ENCODE peak calls at places on chromosomes 7 and 10, in ten cellular contexts. One of them, this sample, is unnamed.

GRCh38 chr7:115840702-115841101 is 189.9 kb downstream of the TFEC start:
- DNase-seq in SK-N-SH: no peak
- DNase-seq in ovary: no peak
- DNase-seq in AG09309: no peak
- DNase-seq in GM13977: no peak
- DNase-seq in stomach: no peak
- DNase-seq in neural crest cell: no peak
- DNase-seq in type B pancreatic cell: no peak
- DNase-seq in choroid plexus epithelial cell: peak; percentile 13
- DNase-seq in progenitor cell of endocrine pancreas: no peak
- DNase-seq in this sample: no peak

GRCh38 chr7:138431517-138431916 is 28.5 kb upstream of the TRIM24 start:
- DNase-seq in GM13977: no peak
- DNase-seq in AG09309: no peak
- DNase-seq in progenitor cell of endocrine pancreas: no peak
- DNase-seq in neural crest cell: no peak
- DNase-seq in SK-N-SH: no peak
- DNase-seq in type B pancreatic cell: no peak
- DNase-seq in stomach: no peak
- DNase-seq in choroid plexus epithelial cell: no peak
- DNase-seq in ovary: no peak
- DNase-seq in this sample: no peak

GRCh38 chr10:10209152-10209551 is 808.5 kb upstream of the CELF2 start:
- DNase-seq in stomach: no peak
- DNase-seq in ovary: peak; percentile 40
- DNase-seq in progenitor cell of endocrine pancreas: no peak
- DNase-seq in SK-N-SH: no peak
- DNase-seq in GM13977: peak; percentile 7
- DNase-seq in type B pancreatic cell: no peak
- DNase-seq in AG09309: no peak
- DNase-seq in choroid plexus epithelial cell: peak; percentile 56
- DNase-seq in neural crest cell: no peak
- DNase-seq in this sample: no peak

GRCh38 chr7:33854951-33855350 is 50.4 kb upstream of the BMPER start:
- DNase-seq in choroid plexus epithelial cell: peak; percentile 69
- DNase-seq in ovary: no peak
- DNase-seq in type B pancreatic cell: no peak
- DNase-seq in progenitor cell of endocrine pancreas: no peak
- DNase-seq in AG09309: no peak
- DNase-seq in neural crest cell: no peak
- DNase-seq in GM13977: no peak
- DNase-seq in stomach: no peak
- DNase-seq in SK-N-SH: no peak
- DNase-seq in this sample: no peak

GRCh38 chr7:150631866-150632864 is at the start of gene GIMAP6:
- DNase-seq in SK-N-SH: no peak
- DNase-seq in neural crest cell: no peak
- DNase-seq in type B pancreatic cell: no peak
- DNase-seq in choroid plexus epithelial cell: no peak
- DNase-seq in AG09309: no peak
- DNase-seq in stomach: no peak
- DNase-seq in GM13977: peak; percentile 38
- DNase-seq in progenitor cell of endocrine pancreas: no peak
- DNase-seq in ovary: no peak
- DNase-seq in this sample: no peak

GRCh38 chr7:191105-192034 is 1.0 kb upstream of the FAM20C start:
- DNase-seq in GM13977: no peak
- DNase-seq in AG09309: peak; percentile 68
- DNase-seq in type B pancreatic cell: no peak
- DNase-seq in neural crest cell: no peak
- DNase-seq in ovary: no peak
- DNase-seq in stomach: no peak
- DNase-seq in choroid plexus epithelial cell: peak; percentile 95
- DNase-seq in progenitor cell of endocrine pancreas: no peak
- DNase-seq in SK-N-SH: peak; percentile 69
- DNase-seq in this sample: no peak

GRCh38 chr10:99396471-99396870 is 34.0 kb downstream of the GOT1 start:
- DNase-seq in progenitor cell of endocrine pancreas: no peak
- DNase-seq in ovary: no peak
- DNase-seq in type B pancreatic cell: no peak
- DNase-seq in neural crest cell: no peak
- DNase-seq in AG09309: no peak
- DNase-seq in GM13977: no peak
- DNase-seq in choroid plexus epithelial cell: peak; percentile 75
- DNase-seq in stomach: no peak
- DNase-seq in SK-N-SH: no peak
- DNase-seq in this sample: no peak

GRCh38 chr10:105023706-105024105 is 382.6 kb downstream of the SORCS3 start:
- DNase-seq in neural crest cell: no peak
- DNase-seq in progenitor cell of endocrine pancreas: no peak
- DNase-seq in SK-N-SH: no peak
- DNase-seq in stomach: no peak
- DNase-seq in ovary: no peak
- DNase-seq in type B pancreatic cell: no peak
- DNase-seq in AG09309: no peak
- DNase-seq in GM13977: no peak
- DNase-seq in choroid plexus epithelial cell: no peak
- DNase-seq in this sample: no peak

GRCh38 chr7:55237156-55237721 is 127.9 kb upstream of the LANCL2 start:
- DNase-seq in choroid plexus epithelial cell: no peak
- DNase-seq in neural crest cell: no peak
- DNase-seq in progenitor cell of endocrine pancreas: no peak
- DNase-seq in ovary: no peak
- DNase-seq in GM13977: no peak
- DNase-seq in type B pancreatic cell: no peak
- DNase-seq in AG09309: no peak
- DNase-seq in SK-N-SH: no peak
- DNase-seq in stomach: no peak
- DNase-seq in this sample: no peak

GRCh38 chr10:101139421-101139911 is 8.4 kb downstream of the TLX1 start:
- DNase-seq in GM13977: peak; percentile 22
- DNase-seq in stomach: no peak
- DNase-seq in choroid plexus epithelial cell: no peak
- DNase-seq in progenitor cell of endocrine pancreas: no peak
- DNase-seq in ovary: no peak
- DNase-seq in neural crest cell: no peak
- DNase-seq in type B pancreatic cell: no peak
- DNase-seq in SK-N-SH: peak; percentile 70
- DNase-seq in AG09309: no peak
- DNase-seq in this sample: peak; percentile 59

GRCh38 chr10:134743-135600 is at the start of gene ZMYND11:
- DNase-seq in choroid plexus epithelial cell: peak; percentile 64
- DNase-seq in AG09309: no peak
- DNase-seq in stomach: peak; percentile 67
- DNase-seq in progenitor cell of endocrine pancreas: peak; percentile 53
- DNase-seq in SK-N-SH: peak; percentile 93
- DNase-seq in ovary: peak; percentile 67
- DNase-seq in type B pancreatic cell: peak; percentile 80
- DNase-seq in GM13977: peak; percentile 91
- DNase-seq in neural crest cell: peak; percentile 50
- DNase-seq in this sample: peak; percentile 64

GRCh38 chr10:123530166-123530870 is 135.8 kb upstream of the GPR26 start:
- DNase-seq in SK-N-SH: no peak
- DNase-seq in ovary: no peak
- DNase-seq in neural crest cell: no peak
- DNase-seq in choroid plexus epithelial cell: no peak
- DNase-seq in stomach: no peak
- DNase-seq in AG09309: no peak
- DNase-seq in progenitor cell of endocrine pancreas: no peak
- DNase-seq in type B pancreatic cell: peak; percentile 37
- DNase-seq in GM13977: no peak
- DNase-seq in this sample: no peak

GRCh38 chr7:99011341-99011705 is 132.6 kb downstream of the SMURF1 start:
- DNase-seq in progenitor cell of endocrine pancreas: no peak
- DNase-seq in SK-N-SH: no peak
- DNase-seq in neural crest cell: no peak
- DNase-seq in AG09309: no peak
- DNase-seq in stomach: no peak
- DNase-seq in ovary: no peak
- DNase-seq in choroid plexus epithelial cell: no peak
- DNase-seq in type B pancreatic cell: peak; percentile 62
- DNase-seq in GM13977: no peak
- DNase-seq in this sample: no peak

GRCh38 chr7:118029881-118030422 is 154.0 kb upstream of the LSM8 start:
- DNase-seq in stomach: no peak
- DNase-seq in type B pancreatic cell: no peak
- DNase-seq in progenitor cell of endocrine pancreas: no peak
- DNase-seq in GM13977: no peak
- DNase-seq in SK-N-SH: no peak
- DNase-seq in neural crest cell: no peak
- DNase-seq in AG09309: no peak
- DNase-seq in ovary: no peak
- DNase-seq in choroid plexus epithelial cell: no peak
- DNase-seq in this sample: no peak

GRCh38 chr7:74061840-74062539 is 21.6 kb upstream of the LIMK1 start:
- DNase-seq in ovary: peak; percentile 91
- DNase-seq in SK-N-SH: peak; percentile 79
- DNase-seq in progenitor cell of endocrine pancreas: no peak
- DNase-seq in AG09309: peak; percentile 85
- DNase-seq in neural crest cell: no peak
- DNase-seq in type B pancreatic cell: no peak
- DNase-seq in stomach: peak; percentile 92
- DNase-seq in GM13977: peak; percentile 75
- DNase-seq in choroid plexus epithelial cell: peak; percentile 96
- DNase-seq in this sample: no peak

GRCh38 chr10:110765513-110766375 is 106.0 kb upstream of the PDCD4 start:
- DNase-seq in type B pancreatic cell: no peak
- DNase-seq in ovary: no peak
- DNase-seq in choroid plexus epithelial cell: peak; percentile 68
- DNase-seq in SK-N-SH: no peak
- DNase-seq in stomach: no peak
- DNase-seq in AG09309: no peak
- DNase-seq in GM13977: no peak
- DNase-seq in progenitor cell of endocrine pancreas: no peak
- DNase-seq in neural crest cell: no peak
- DNase-seq in this sample: no peak

GRCh38 chr7:103573479-103574058 is 127.6 kb upstream of the SLC26A5 start:
- DNase-seq in type B pancreatic cell: no peak
- DNase-seq in choroid plexus epithelial cell: peak; percentile 68
- DNase-seq in neural crest cell: no peak
- DNase-seq in progenitor cell of endocrine pancreas: no peak
- DNase-seq in SK-N-SH: peak; percentile 27
- DNase-seq in ovary: no peak
- DNase-seq in GM13977: peak; percentile 17
- DNase-seq in stomach: no peak
- DNase-seq in AG09309: peak; percentile 5
- DNase-seq in this sample: no peak
- TF ChIP-seq CTCF in type B pancreatic cell: peak; percentile 89
- TF ChIP-seq CTCF in choroid plexus epithelial cell: peak; percentile 47
- TF ChIP-seq CTCF in neural crest cell: peak; percentile 85
- TF ChIP-seq CTCF in progenitor cell of endocrine pancreas: peak; percentile 76
- TF ChIP-seq CTCF in SK-N-SH: peak; percentile 95
- TF ChIP-seq CTCF in ovary: no peak
- TF ChIP-seq CTCF in GM13977: peak; percentile 44
- TF ChIP-seq CTCF in stomach: no peak
- TF ChIP-seq CTCF in AG09309: peak; percentile 26
- TF ChIP-seq CTCF in this sample: peak; percentile 90

DNA sequence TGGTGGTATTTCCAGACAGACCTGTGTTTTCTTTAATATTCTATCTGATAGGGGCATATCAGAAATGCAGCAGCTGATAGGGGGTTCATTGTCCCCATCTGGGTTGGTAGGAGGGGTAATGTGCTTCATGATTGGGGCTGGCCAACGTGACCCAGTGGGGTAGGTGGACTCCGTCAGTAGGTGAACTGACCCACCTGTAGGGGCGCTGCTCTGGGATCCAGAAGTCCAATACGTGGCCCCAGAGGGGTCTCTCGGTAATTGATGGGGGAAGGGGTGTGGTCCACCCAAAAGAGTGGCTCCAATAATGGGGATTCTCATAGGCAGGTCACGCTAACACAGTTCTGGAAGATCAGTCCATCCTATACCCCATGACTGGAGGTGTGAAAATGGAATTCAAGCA is 112.0 kb downstream of the PRLHR start:
- DNase-seq in SK-N-SH: no peak
- DNase-seq in GM13977: no peak
- DNase-seq in type B pancreatic cell: no peak
- DNase-seq in AG09309: no peak
- DNase-seq in choroid plexus epithelial cell: no peak
- DNase-seq in neural crest cell: no peak
- DNase-seq in stomach: no peak
- DNase-seq in progenitor cell of endocrine pancreas: no peak
- DNase-seq in ovary: no peak
- DNase-seq in this sample: no peak
- TF ChIP-seq CTCF in SK-N-SH: no peak
- TF ChIP-seq CTCF in GM13977: no peak
- TF ChIP-seq CTCF in type B pancreatic cell: no peak
- TF ChIP-seq CTCF in AG09309: no peak
- TF ChIP-seq CTCF in choroid plexus epithelial cell: no peak
- TF ChIP-seq CTCF in neural crest cell: no peak
- TF ChIP-seq CTCF in stomach: no peak
- TF ChIP-seq CTCF in progenitor cell of endocrine pancreas: no peak
- TF ChIP-seq CTCF in ovary: no peak
- TF ChIP-seq CTCF in this sample: no peak

GRCh38 chr10:73772280-73773151 is 9.3 kb upstream of the CHCHD1 start:
- DNase-seq in AG09309: peak; percentile 37
- DNase-seq in stomach: peak; percentile 80
- DNase-seq in progenitor cell of endocrine pancreas: peak; percentile 48
- DNase-seq in SK-N-SH: peak; percentile 95
- DNase-seq in GM13977: peak; percentile 89
- DNase-seq in neural crest cell: peak; percentile 85
- DNase-seq in ovary: peak; percentile 76
- DNase-seq in choroid plexus epithelial cell: peak; percentile 83
- DNase-seq in type B pancreatic cell: peak; percentile 88
- DNase-seq in this sample: peak; percentile 62
- TF ChIP-seq CTCF in AG09309: no peak
- TF ChIP-seq CTCF in stomach: no peak
- TF ChIP-seq CTCF in progenitor cell of endocrine pancreas: no peak
- TF ChIP-seq CTCF in SK-N-SH: no peak
- TF ChIP-seq CTCF in GM13977: peak; percentile 19
- TF ChIP-seq CTCF in neural crest cell: no peak
- TF ChIP-seq CTCF in ovary: peak; percentile 18
- TF ChIP-seq CTCF in choroid plexus epithelial cell: peak; percentile 7
- TF ChIP-seq CTCF in type B pancreatic cell: no peak
- TF ChIP-seq CTCF in this sample: no peak

GRCh38 chr10:62853710-62854109 is 37.5 kb upstream of the EGR2 start:
- DNase-seq in progenitor cell of endocrine pancreas: no peak
- DNase-seq in AG09309: peak; percentile 24
- DNase-seq in type B pancreatic cell: no peak
- DNase-seq in neural crest cell: no peak
- DNase-seq in GM13977: no peak
- DNase-seq in SK-N-SH: no peak
- DNase-seq in ovary: no peak
- DNase-seq in choroid plexus epithelial cell: peak; percentile 3
- DNase-seq in stomach: no peak
- DNase-seq in this sample: no peak
- TF ChIP-seq CTCF in progenitor cell of endocrine pancreas: no peak
- TF ChIP-seq CTCF in AG09309: peak; percentile 15
- TF ChIP-seq CTCF in type B pancreatic cell: no peak
- TF ChIP-seq CTCF in neural crest cell: no peak
- TF ChIP-seq CTCF in GM13977: no peak
- TF ChIP-seq CTCF in SK-N-SH: no peak
- TF ChIP-seq CTCF in ovary: no peak
- TF ChIP-seq CTCF in choroid plexus epithelial cell: no peak
- TF ChIP-seq CTCF in stomach: no peak
- TF ChIP-seq CTCF in this sample: no peak